ENCODE peak calls at places on chromosomes 2 and 18, in ten cellular contexts. One of them, this sample, is unnamed.

GRCh38 chr2:37026050-37026449 is 58.1 kb downstream of the HEATR5B start:
- DNase-seq in HL-60: no peak
- DNase-seq in upper lobe of right lung: no peak
- DNase-seq in mammary epithelial cell: no peak
- DNase-seq in B cell: no peak
- DNase-seq in fibroblast of lung: peak
- DNase-seq in neural crest cell: no peak
- DNase-seq in coronary artery: no peak
- DNase-seq in WTC11: peak
- DNase-seq in cardiac muscle cell: peak
- DNase-seq in this sample: no peak

GRCh38 chr2:229273384-229274338 is 2.6 kb upstream of the PID1 start:
- DNase-seq in cardiac muscle cell: peak
- DNase-seq in coronary artery: no peak
- DNase-seq in mammary epithelial cell: peak
- DNase-seq in upper lobe of right lung: peak
- DNase-seq in neural crest cell: peak
- DNase-seq in B cell: no peak
- DNase-seq in HL-60: peak
- DNase-seq in WTC11: peak
- DNase-seq in fibroblast of lung: peak
- DNase-seq in this sample: no peak

GRCh38 chr2:226211439-226211838 is 588.2 kb downstream of the IRS1 start:
- DNase-seq in B cell: no peak
- DNase-seq in neural crest cell: no peak
- DNase-seq in coronary artery: no peak
- DNase-seq in HL-60: no peak
- DNase-seq in mammary epithelial cell: peak
- DNase-seq in fibroblast of lung: peak
- DNase-seq in WTC11: no peak
- DNase-seq in cardiac muscle cell: peak
- DNase-seq in upper lobe of right lung: no peak
- DNase-seq in this sample: no peak

GRCh38 chr18:7206231-7206630 is 24.7 kb upstream of the LRRC30 start:
- DNase-seq in neural crest cell: no peak
- DNase-seq in cardiac muscle cell: no peak
- DNase-seq in WTC11: no peak
- DNase-seq in fibroblast of lung: no peak
- DNase-seq in upper lobe of right lung: no peak
- DNase-seq in HL-60: no peak
- DNase-seq in B cell: no peak
- DNase-seq in coronary artery: no peak
- DNase-seq in mammary epithelial cell: no peak
- DNase-seq in this sample: no peak

GRCh38 chr18:23683671-23684070 is 5.6 kb upstream of the LAMA3 start:
- DNase-seq in coronary artery: no peak
- DNase-seq in cardiac muscle cell: peak
- DNase-seq in WTC11: no peak
- DNase-seq in B cell: no peak
- DNase-seq in HL-60: no peak
- DNase-seq in mammary epithelial cell: no peak
- DNase-seq in neural crest cell: no peak
- DNase-seq in fibroblast of lung: no peak
- DNase-seq in upper lobe of right lung: no peak
- DNase-seq in this sample: no peak

GRCh38 chr2:226183550-226183949 is 616.1 kb downstream of the IRS1 start:
- DNase-seq in upper lobe of right lung: no peak
- DNase-seq in B cell: no peak
- DNase-seq in HL-60: no peak
- DNase-seq in fibroblast of lung: peak
- DNase-seq in neural crest cell: no peak
- DNase-seq in coronary artery: no peak
- DNase-seq in WTC11: no peak
- DNase-seq in cardiac muscle cell: peak
- DNase-seq in mammary epithelial cell: no peak
- DNase-seq in this sample: no peak

GRCh38 chr2:151845481-151845880 is 17.3 kb upstream of the ARL5A start:
- DNase-seq in HL-60: no peak
- DNase-seq in WTC11: no peak
- DNase-seq in cardiac muscle cell: no peak
- DNase-seq in neural crest cell: no peak
- DNase-seq in B cell: no peak
- DNase-seq in upper lobe of right lung: no peak
- DNase-seq in mammary epithelial cell: no peak
- DNase-seq in coronary artery: no peak
- DNase-seq in fibroblast of lung: no peak
- DNase-seq in this sample: no peak

GRCh38 chr18:75362435-75362834 is 65.1 kb downstream of the SMIM21 start:
- DNase-seq in cardiac muscle cell: no peak
- DNase-seq in coronary artery: no peak
- DNase-seq in upper lobe of right lung: no peak
- DNase-seq in B cell: no peak
- DNase-seq in neural crest cell: no peak
- DNase-seq in mammary epithelial cell: no peak
- DNase-seq in HL-60: no peak
- DNase-seq in fibroblast of lung: no peak
- DNase-seq in WTC11: no peak
- DNase-seq in this sample: no peak

GRCh38 chr2:224882291-224883171 is 159.7 kb downstream of the DOCK10 start:
- DNase-seq in cardiac muscle cell: peak
- DNase-seq in HL-60: no peak
- DNase-seq in WTC11: no peak
- DNase-seq in mammary epithelial cell: peak
- DNase-seq in fibroblast of lung: peak
- DNase-seq in neural crest cell: no peak
- DNase-seq in coronary artery: no peak
- DNase-seq in B cell: no peak
- DNase-seq in upper lobe of right lung: no peak
- DNase-seq in this sample: no peak

GRCh38 chr2:47108638-47109372 is 46.3 kb downstream of the STPG4 start:
- DNase-seq in cardiac muscle cell: no peak
- DNase-seq in upper lobe of right lung: no peak
- DNase-seq in fibroblast of lung: no peak
- DNase-seq in B cell: no peak
- DNase-seq in HL-60: no peak
- DNase-seq in WTC11: no peak
- DNase-seq in mammary epithelial cell: no peak
- DNase-seq in coronary artery: no peak
- DNase-seq in neural crest cell: no peak
- DNase-seq in this sample: no peak

GRCh38 chr2:167823066-167823465 is 424.3 kb downstream of the STK39 start:
- DNase-seq in B cell: no peak
- DNase-seq in HL-60: no peak
- DNase-seq in coronary artery: no peak
- DNase-seq in neural crest cell: no peak
- DNase-seq in mammary epithelial cell: no peak
- DNase-seq in WTC11: no peak
- DNase-seq in cardiac muscle cell: no peak
- DNase-seq in fibroblast of lung: no peak
- DNase-seq in upper lobe of right lung: no peak
- DNase-seq in this sample: no peak

DNA sequence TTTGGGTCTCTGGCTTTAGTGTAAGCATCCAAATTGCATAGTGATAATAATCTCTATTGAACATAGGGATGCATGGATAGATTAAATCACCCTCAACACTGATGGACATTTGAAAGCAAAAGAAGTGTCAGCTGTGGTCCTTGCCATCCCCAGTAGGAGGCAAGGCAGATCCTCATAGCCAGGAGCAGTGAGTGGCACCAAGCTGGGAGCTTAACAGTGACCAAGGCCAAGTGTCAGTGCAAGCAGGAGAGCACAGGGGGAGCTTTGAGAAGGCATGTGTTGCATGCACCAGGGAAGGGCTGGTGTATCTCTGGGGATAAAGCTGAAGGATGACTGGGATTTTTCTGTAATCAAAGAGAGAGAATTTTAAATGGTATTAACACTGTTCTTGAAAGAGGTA is 14.7 kb downstream of the SLC14A1 start:
- DNase-seq in cardiac muscle cell: no peak
- DNase-seq in upper lobe of right lung: no peak
- DNase-seq in neural crest cell: no peak
- DNase-seq in mammary epithelial cell: no peak
- DNase-seq in coronary artery: no peak
- DNase-seq in WTC11: peak
- DNase-seq in B cell: no peak
- DNase-seq in HL-60: no peak
- DNase-seq in fibroblast of lung: no peak
- DNase-seq in this sample: no peak
- TF ChIP-seq CTCF in cardiac muscle cell: no peak
- TF ChIP-seq CTCF in upper lobe of right lung: no peak
- TF ChIP-seq CTCF in neural crest cell: no peak
- TF ChIP-seq CTCF in mammary epithelial cell: no peak
- TF ChIP-seq CTCF in coronary artery: no peak
- TF ChIP-seq CTCF in WTC11: no peak
- TF ChIP-seq CTCF in B cell: no peak
- TF ChIP-seq CTCF in HL-60: no peak
- TF ChIP-seq CTCF in fibroblast of lung: no peak
- TF ChIP-seq CTCF in this sample: no peak

GRCh38 chr2:239107936-239108335 is 260.1 kb downstream of the TWIST2 start:
- DNase-seq in mammary epithelial cell: no peak
- DNase-seq in cardiac muscle cell: no peak
- DNase-seq in B cell: no peak
- DNase-seq in fibroblast of lung: no peak
- DNase-seq in WTC11: no peak
- DNase-seq in neural crest cell: no peak
- DNase-seq in coronary artery: no peak
- DNase-seq in HL-60: no peak
- DNase-seq in upper lobe of right lung: no peak
- DNase-seq in this sample: no peak

GRCh38 chr2:239105234-239105633 is 257.3 kb downstream of the TWIST2 start:
- DNase-seq in HL-60: no peak
- DNase-seq in mammary epithelial cell: no peak
- DNase-seq in coronary artery: no peak
- DNase-seq in WTC11: no peak
- DNase-seq in fibroblast of lung: no peak
- DNase-seq in neural crest cell: no peak
- DNase-seq in cardiac muscle cell: no peak
- DNase-seq in upper lobe of right lung: no peak
- DNase-seq in B cell: no peak
- DNase-seq in this sample: no peak

GRCh38 chr2:239106971-239107370 is 259.1 kb downstream of the TWIST2 start:
- DNase-seq in WTC11: no peak
- DNase-seq in HL-60: no peak
- DNase-seq in neural crest cell: no peak
- DNase-seq in fibroblast of lung: no peak
- DNase-seq in cardiac muscle cell: no peak
- DNase-seq in B cell: no peak
- DNase-seq in mammary epithelial cell: no peak
- DNase-seq in upper lobe of right lung: no peak
- DNase-seq in coronary artery: no peak
- DNase-seq in this sample: no peak

GRCh38 chr2:239104800-239105199 is 256.9 kb downstream of the TWIST2 start:
- DNase-seq in HL-60: no peak
- DNase-seq in neural crest cell: no peak
- DNase-seq in upper lobe of right lung: no peak
- DNase-seq in mammary epithelial cell: no peak
- DNase-seq in cardiac muscle cell: no peak
- DNase-seq in WTC11: no peak
- DNase-seq in fibroblast of lung: no peak
- DNase-seq in B cell: no peak
- DNase-seq in coronary artery: no peak
- DNase-seq in this sample: no peak

GRCh38 chr2:239106314-239106908 is 258.5 kb downstream of the TWIST2 start:
- DNase-seq in HL-60: peak
- DNase-seq in coronary artery: no peak
- DNase-seq in mammary epithelial cell: peak
- DNase-seq in WTC11: peak
- DNase-seq in upper lobe of right lung: no peak
- DNase-seq in cardiac muscle cell: peak
- DNase-seq in neural crest cell: peak
- DNase-seq in fibroblast of lung: peak
- DNase-seq in B cell: no peak
- DNase-seq in this sample: no peak
- TF ChIP-seq CTCF in HL-60: peak
- TF ChIP-seq CTCF in coronary artery: no peak
- TF ChIP-seq CTCF in mammary epithelial cell: peak
- TF ChIP-seq CTCF in WTC11: no peak
- TF ChIP-seq CTCF in upper lobe of right lung: peak
- TF ChIP-seq CTCF in cardiac muscle cell: peak
- TF ChIP-seq CTCF in neural crest cell: peak
- TF ChIP-seq CTCF in fibroblast of lung: peak
- TF ChIP-seq CTCF in B cell: no peak
- TF ChIP-seq CTCF in this sample: peak

GRCh38 chr2:120110062-120110362 is 97.1 kb downstream of the EPB41L5 start:
- DNase-seq in B cell: no peak
- DNase-seq in neural crest cell: no peak
- DNase-seq in fibroblast of lung: no peak
- DNase-seq in mammary epithelial cell: no peak
- DNase-seq in upper lobe of right lung: no peak
- DNase-seq in HL-60: no peak
- DNase-seq in WTC11: no peak
- DNase-seq in coronary artery: no peak
- DNase-seq in cardiac muscle cell: no peak
- DNase-seq in this sample: no peak
- TF ChIP-seq CTCF in B cell: no peak
- TF ChIP-seq CTCF in neural crest cell: no peak
- TF ChIP-seq CTCF in fibroblast of lung: no peak
- TF ChIP-seq CTCF in mammary epithelial cell: no peak
- TF ChIP-seq CTCF in upper lobe of right lung: no peak
- TF ChIP-seq CTCF in HL-60: no peak
- TF ChIP-seq CTCF in WTC11: no peak
- TF ChIP-seq CTCF in coronary artery: no peak
- TF ChIP-seq CTCF in cardiac muscle cell: no peak
- TF ChIP-seq CTCF in this sample: no peak

GRCh38 chr18:46770708-46771107 is 13.9 kb upstream of the ST8SIA5 start:
- DNase-seq in upper lobe of right lung: no peak
- DNase-seq in WTC11: no peak
- DNase-seq in fibroblast of lung: no peak
- DNase-seq in B cell: no peak
- DNase-seq in mammary epithelial cell: no peak
- DNase-seq in cardiac muscle cell: no peak
- DNase-seq in HL-60: no peak
- DNase-seq in neural crest cell: no peak
- DNase-seq in coronary artery: no peak
- DNase-seq in this sample: no peak

GRCh38 chr18:46767217-46767616 is 10.4 kb upstream of the ST8SIA5 start:
- DNase-seq in B cell: no peak
- DNase-seq in HL-60: no peak
- DNase-seq in cardiac muscle cell: no peak
- DNase-seq in WTC11: no peak
- DNase-seq in coronary artery: no peak
- DNase-seq in mammary epithelial cell: no peak
- DNase-seq in fibroblast of lung: no peak
- DNase-seq in neural crest cell: no peak
- DNase-seq in upper lobe of right lung: no peak
- DNase-seq in this sample: no peak

GRCh38 chr18:46771141-46771540 is 14.3 kb upstream of the ST8SIA5 start:
- DNase-seq in mammary epithelial cell: no peak
- DNase-seq in WTC11: no peak
- DNase-seq in neural crest cell: no peak
- DNase-seq in cardiac muscle cell: no peak
- DNase-seq in upper lobe of right lung: no peak
- DNase-seq in HL-60: no peak
- DNase-seq in coronary artery: no peak
- DNase-seq in fibroblast of lung: no peak
- DNase-seq in B cell: no peak
- DNase-seq in this sample: no peak

GRCh38 chr18:46768166-46768921 is 11.5 kb upstream of the ST8SIA5 start:
- DNase-seq in upper lobe of right lung: no peak
- DNase-seq in fibroblast of lung: no peak
- DNase-seq in B cell: no peak
- DNase-seq in WTC11: no peak
- DNase-seq in cardiac muscle cell: no peak
- DNase-seq in neural crest cell: no peak
- DNase-seq in HL-60: no peak
- DNase-seq in mammary epithelial cell: no peak
- DNase-seq in coronary artery: no peak
- DNase-seq in this sample: no peak

GRCh38 chr18:46772396-46772795 is 15.5 kb upstream of the ST8SIA5 start:
- DNase-seq in HL-60: peak
- DNase-seq in cardiac muscle cell: peak
- DNase-seq in neural crest cell: no peak
- DNase-seq in mammary epithelial cell: no peak
- DNase-seq in B cell: no peak
- DNase-seq in WTC11: no peak
- DNase-seq in coronary artery: no peak
- DNase-seq in fibroblast of lung: no peak
- DNase-seq in upper lobe of right lung: no peak
- DNase-seq in this sample: no peak
- TF ChIP-seq CTCF in HL-60: peak
- TF ChIP-seq CTCF in cardiac muscle cell: no peak
- TF ChIP-seq CTCF in neural crest cell: no peak
- TF ChIP-seq CTCF in mammary epithelial cell: no peak
- TF ChIP-seq CTCF in B cell: no peak
- TF ChIP-seq CTCF in WTC11: no peak
- TF ChIP-seq CTCF in coronary artery: no peak
- TF ChIP-seq CTCF in fibroblast of lung: no peak
- TF ChIP-seq CTCF in upper lobe of right lung: no peak
- TF ChIP-seq CTCF in this sample: no peak

This sample was measured in osteocyte.